ENCODE peak calls at places on chromosome 22, in seven cellular contexts. B is activated naive CD8-positive, alpha-beta T cell treated with anti-CD3 and anti-CD28 coated beads, Interleukin-2, amount 50 U/mL, for 16 hours; F is neural crest cell; R is psoas muscle; D is retina; X is stimulated activated CD8-positive, alpha-beta memory T cell treated with anti-CD3 and anti-CD28 coated beads, Interleukin-7, amount 100 ng/mL, for 1 hour; L is LoVo. Q is an unnamed sample.

GRCh38 chr22:39545310-39546063 is 12.9 kb upstream of the RPS19BP1 start:
- DNase-seq in B (peak; percentile 24), F (peak; percentile 76), R (peak; percentile 69), D (peak; percentile 76), X (peak; percentile 68), L (peak; percentile 57), Q (no peak)

GRCh38 chr22:30720263-30720837 is 25.7 kb downstream of the OSBP2 start:
- DNase-seq in B (no peak), F (no peak), R (no peak), D (no peak), X (no peak), L (no peak), Q (no peak)

GRCh38 chr22:25013634-25014033 is 61.1 kb downstream of the KIAA1671 start:
- DNase-seq in B (no peak), F (no peak), R (no peak), D (no peak), X (no peak), L (peak; percentile 76), Q (peak; percentile 31)

GRCh38 chr22:27299181-27300085 is 502.1 kb downstream of the MN1 start:
- DNase-seq in B (no peak), F (no peak), R (no peak), D (peak; percentile 68), X (no peak), L (no peak), Q (no peak)

GRCh38 chr22:30876221-30876751 is 92.3 kb downstream of the MORC2 start:
- DNase-seq in B (no peak), F (no peak), R (peak; percentile 41), D (no peak), X (no peak), L (no peak), Q (no peak)

GRCh38 chr22:23565942-23566715 is 14.0 kb downstream of the IGLL1 start:
- DNase-seq in B (no peak), F (peak; percentile 64), R (peak; percentile 43), D (peak; percentile 87), X (no peak), L (no peak), Q (no peak)

GRCh38 chr22:29979645-29980303 is 96.8 kb downstream of the MTMR3 start:
- DNase-seq in B (no peak), F (no peak), R (no peak), D (no peak), X (no peak), L (no peak), Q (no peak)

GRCh38 chr22:29073618-29074275 is 912 bp downstream of the KREMEN1 start:
- DNase-seq in B (no peak), F (peak; percentile 37), R (peak; percentile 74), D (peak; percentile 67), X (no peak), L (no peak), Q (no peak)

GRCh38 chr22:46581580-46582244 is 38.5 kb upstream of the GRAMD4 start:
- DNase-seq in B (no peak), F (no peak), R (peak; percentile 75), D (no peak), X (no peak), L (no peak), Q (no peak)

GRCh38 chr22:29093501-29093921 is 20.7 kb downstream of the KREMEN1 start:
- DNase-seq in B (no peak), F (no peak), R (peak; percentile 63), D (no peak), X (no peak), L (no peak), Q (no peak)

GRCh38 chr22:47548953-47549740 is 786.7 kb downstream of the TBC1D22A start:
- DNase-seq in B (no peak), F (no peak), R (no peak), D (no peak), X (no peak), L (no peak), Q (no peak)

GRCh38 chr22:28594784-28595324 is 84.8 kb downstream of the TTC28 start:
- DNase-seq in B (no peak), F (no peak), R (no peak), D (peak; percentile 32), X (no peak), L (peak; percentile 53), Q (no peak)

GRCh38 chr22:41613456-41613855 is 7.4 kb downstream of the DESI1 start:
- DNase-seq in B (no peak), F (no peak), R (no peak), D (no peak), X (no peak), L (no peak), Q (no peak)

GRCh38 chr22:18048441-18048898 is 24.1 kb upstream of the MICAL3 start:
- DNase-seq in B (no peak), F (no peak), R (peak; percentile 64), D (no peak), X (no peak), L (no peak), Q (no peak)

GRCh38 chr22:46148885-46149492 is 1.3 kb upstream of the PPARA start:
- DNase-seq in B (no peak), F (no peak), R (no peak), D (no peak), X (no peak), L (no peak), Q (no peak)

GRCh38 chr22:19871023-19871844 is 16.6 kb upstream of the GNB1L start:
- DNase-seq in B (no peak), F (no peak), R (no peak), D (no peak), X (no peak), L (no peak), Q (no peak)

GRCh38 chr22:48894804-48895250 is 932.8 kb downstream of the BRD1 start:
- DNase-seq in B (no peak), F (no peak), R (no peak), D (no peak), X (no peak), L (no peak), Q (no peak)

GRCh38 chr22:26673485-26673884 is 16.1 kb downstream of the MIAT start:
- DNase-seq in B (no peak), F (no peak), R (no peak), D (no peak), X (no peak), L (peak; percentile 25), Q (no peak)

GRCh38 chr22:30204742-30205111 is 41.8 kb downstream of the LIF start:
- DNase-seq in B (no peak), F (no peak), R (peak; percentile 70), D (no peak), X (no peak), L (no peak), Q (no peak)

GRCh38 chr22:29503811-29504372 is 23.9 kb downstream of the NEFH start:
- DNase-seq in B (no peak), F (no peak), R (no peak), D (no peak), X (no peak), L (no peak), Q (no peak)

GRCh38 chr22:32511274-32511673 is 36.7 kb downstream of the FBXO7 start:
- DNase-seq in B (no peak), F (no peak), R (no peak), D (no peak), X (no peak), L (no peak), Q (no peak)

GRCh38 chr22:39622881-39623367 is 52.4 kb downstream of the CACNA1I start:
- DNase-seq in B (peak; percentile 20), F (peak; percentile 74), R (peak; percentile 86), D (peak; percentile 65), X (peak; percentile 45), L (peak; percentile 20), Q (no peak)

GRCh38 chr22:48959496-48959895 is 868.2 kb downstream of the BRD1 start:
- DNase-seq in B (no peak), F (no peak), R (no peak), D (no peak), X (no peak), L (no peak), Q (no peak)

GRCh38 chr22:44663256-44663999 is 38.6 kb upstream of the PRR5 start:
- DNase-seq in B (no peak), F (no peak), R (no peak), D (peak; percentile 0), X (no peak), L (no peak), Q (no peak)

GRCh38 chr22:29385305-29385704 is 3.1 kb downstream of the AP1B1 start:
- DNase-seq in B (no peak), F (no peak), R (no peak), D (no peak), X (no peak), L (peak; percentile 46), Q (no peak)

GRCh38 chr22:50724616-50725015 is 13.4 kb upstream of the ACR start:
- DNase-seq in B (no peak), F (no peak), R (no peak), D (no peak), X (no peak), L (no peak), Q (no peak)

GRCh38 chr22:22553735-22554134 is 5.3 kb downstream of the PRAME start:
- DNase-seq in B (no peak), F (no peak), R (no peak), D (no peak), X (no peak), L (no peak), Q (no peak)

GRCh38 chr22:43017525-43018290 is 2.8 kb upstream of the PACSIN2 start:
- DNase-seq in B (no peak), F (no peak), R (no peak), D (no peak), X (no peak), L (no peak), Q (no peak)

GRCh38 chr22:38490915-38491314 is 15.2 kb downstream of the DDX17 start:
- DNase-seq in B (no peak), F (no peak), R (no peak), D (no peak), X (no peak), L (no peak), Q (no peak)

GRCh38 chr22:18085188-18085587 is 7.4 kb downstream of the PEX26 start:
- DNase-seq in B (no peak), F (no peak), R (no peak), D (no peak), X (no peak), L (peak; percentile 70), Q (no peak)

GRCh38 chr22:33188316-33188715 is 130.1 kb upstream of the SYN3 start:
- DNase-seq in B (no peak), F (no peak), R (no peak), D (no peak), X (no peak), L (no peak), Q (no peak)